ENCODE peak calls at places on chromosomes 4 and X, in five cellular contexts. V, E, W, M and D are unnamed samples.

GRCh38 chrX:73877687-73878086 is 314.7 kb downstream of the CHIC1 start:
- DNase-seq in V (no peak), E (no peak), W (no peak), M (no peak), D (no peak)

GRCh38 chrX:22037911-22038537 is 5.9 kb downstream of the PHEX start:
- DNase-seq in V (no peak), E (no peak), W (no peak), M (no peak), D (no peak)

GRCh38 chrX:121853762-121854613 is 806.6 kb downstream of the GLUD2 start:
- DNase-seq in V (no peak), E (no peak), W (no peak), M (no peak), D (no peak)

GRCh38 chrX:134821370-134821769 is 163.1 kb upstream of the PLAC1 start:
- DNase-seq in V (no peak), E (no peak), W (no peak), M (no peak), D (no peak)

GRCh38 chr4:78131403-78131802 is 74.3 kb downstream of the FRAS1 start:
- DNase-seq in V (no peak), E (no peak), W (no peak), M (no peak), D (no peak)

GRCh38 chr4:186068581-186069402 is at the start of gene TLR3:
- DNase-seq in V (no peak), E (no peak), W (no peak), M (no peak), D (no peak)

GRCh38 chrX:121169099-121170035 is 122.0 kb downstream of the GLUD2 start:
- DNase-seq in V (no peak), E (no peak), W (no peak), M (no peak), D (no peak)

GRCh38 chrX:30935985-30936384 is 46.9 kb upstream of the TAB3 start:
- DNase-seq in V (peak; percentile 46), E (no peak), W (peak; percentile 0), M (no peak), D (no peak)

GRCh38 chrX:48468247-48468671 is 1.8 kb downstream of the SLC38A5 start:
- DNase-seq in V (peak; percentile 77), E (peak; percentile 66), W (no peak), M (peak; percentile 48), D (no peak)

GRCh38 chr4:15149842-15150592 is 147.7 kb downstream of the CPEB2 start:
- DNase-seq in V (no peak), E (peak; percentile 90), W (no peak), M (peak; percentile 10), D (peak; percentile 28)

GRCh38 chr4:174210354-174210753 is 73.1 kb downstream of the FBXO8 start:
- DNase-seq in V (no peak), E (no peak), W (no peak), M (no peak), D (no peak)

GRCh38 chr4:76108467-76109181 is 34.1 kb downstream of the ART3 start:
- DNase-seq in V (no peak), E (no peak), W (no peak), M (no peak), D (no peak)

GRCh38 chr4:182862166-182862875 is 54.9 kb downstream of the DCTD start:
- DNase-seq in V (no peak), E (no peak), W (no peak), M (no peak), D (no peak)

GRCh38 chr4:10715696-10716095 is 31.1 kb upstream of the CLNK start:
- DNase-seq in V (no peak), E (no peak), W (no peak), M (no peak), D (no peak)

GRCh38 chr4:96205143-96205542 is 365.2 kb downstream of the PDHA2 start:
- DNase-seq in V (no peak), E (no peak), W (no peak), M (no peak), D (no peak)

GRCh38 chr4:112647785-112648184 is 10.8 kb downstream of the LARP7 start:
- DNase-seq in V (no peak), E (no peak), W (no peak), M (no peak), D (no peak)

GRCh38 chr4:13597604-13598003 is 29.9 kb downstream of the BOD1L1 start:
- DNase-seq in V (no peak), E (no peak), W (no peak), M (no peak), D (no peak)

GRCh38 chr4:52091811-52092210 is 40.7 kb downstream of the SPATA18 start:
- DNase-seq in V (no peak), E (no peak), W (no peak), M (no peak), D (no peak)

GRCh38 chrX:44975666-44976263 is 102.8 kb downstream of the KDM6A start:
- DNase-seq in V (peak; percentile 7), E (no peak), W (no peak), M (no peak), D (no peak)

GRCh38 chrX:118495958-118496762 is 545 bp downstream of the DOCK11 start:
- DNase-seq in V (peak; percentile 50), E (peak; percentile 77), W (no peak), M (peak; percentile 34), D (peak; percentile 1)

GRCh38 chrX:2577844-2578444 is 77.2 kb upstream of the DHRSX start:
- DNase-seq in V (no peak), E (no peak), W (no peak), M (no peak), D (no peak)

GRCh38 chr4:62387808-62388207 is 1187.7 kb downstream of the ADGRL3 start:
- DNase-seq in V (no peak), E (no peak), W (no peak), M (no peak), D (no peak)

GRCh38 chr4:83644677-83645639 is 109.0 kb downstream of the GPAT3 start:
- DNase-seq in V (peak; percentile 50), E (no peak), W (peak; percentile 52), M (no peak), D (no peak)

GRCh38 chr4:100362363-100362762 is 155.5 kb downstream of the EMCN start:
- DNase-seq in V (no peak), E (no peak), W (no peak), M (no peak), D (no peak)

GRCh38 chr4:86543560-86544312 is 50.4 kb upstream of the PTPN13 start:
- DNase-seq in V (no peak), E (no peak), W (no peak), M (no peak), D (no peak)

GRCh38 chr4:156523991-156524390 is 447.6 kb downstream of the PDGFC start:
- DNase-seq in V (peak; percentile 60), E (no peak), W (no peak), M (no peak), D (no peak)

GRCh38 chrX:49155243-49155899 is 7.2 kb upstream of the MAGIX start:
- DNase-seq in V (peak; percentile 39), E (peak; percentile 83), W (no peak), M (no peak), D (no peak)

GRCh38 chrX:50579955-50580354 is 109.3 kb upstream of the DGKK start:
- DNase-seq in V (peak; percentile 41), E (no peak), W (peak; percentile 22), M (no peak), D (peak; percentile 8)

GRCh38 chrX:40096395-40097091 is 1.2 kb downstream of the BCOR start:
- DNase-seq in V (peak; percentile 48), E (peak; percentile 79), W (no peak), M (no peak), D (peak; percentile 9)

GRCh38 chr4:74932832-74933561 is at the start of gene PARM1:
- DNase-seq in V (peak; percentile 92), E (peak; percentile 95), W (peak; percentile 41), M (peak; percentile 61), D (peak; percentile 84)

GRCh38 chr4:10656420-10656819 is 28.1 kb downstream of the CLNK start:
- DNase-seq in V (no peak), E (no peak), W (no peak), M (no peak), D (no peak)

GRCh38 chr4:128528177-128528576 is 240.6 kb upstream of the PGRMC2 start:
- DNase-seq in V (no peak), E (no peak), W (no peak), M (no peak), D (no peak)

GRCh38 chr4:176380352-176381157 is 60.8 kb downstream of the SPCS3 start:
- DNase-seq in V (no peak), E (no peak), W (no peak), M (no peak), D (no peak)

GRCh38 chrX:107626481-107626880 is 1.8 kb upstream of the PRPS1 start:
- DNase-seq in V (no peak), E (no peak), W (no peak), M (no peak), D (no peak)